ENCODE peak calls at places on chromosomes 16 and 17, in ten cellular contexts. S, H, G, E, M, T, N, J, B and U are unnamed samples.

GRCh38 chr17:51365090-51365489 is 104.7 kb downstream of the UTP18 start:
- DNase-seq in S (no peak), H (peak; percentile 17), G (no peak), E (no peak), M (no peak), T (no peak), N (no peak), J (no peak), B (no peak), U (no peak)

GRCh38 chr17:82367724-82368524 is 3.6 kb upstream of the UTS2R start:
- DNase-seq in S (no peak), H (peak; percentile 81), G (no peak), E (no peak), M (no peak), T (peak; percentile 96), N (no peak), J (no peak), B (no peak), U (no peak)

GRCh38 chr16:89422527-89422904 is 67.8 kb downstream of the ANKRD11 start:
- DNase-seq in S (no peak), H (no peak), G (no peak), E (no peak), M (no peak), T (no peak), N (no peak), J (no peak), B (no peak), U (no peak)

GRCh38 chr16:80569440-80570105 is 28.8 kb downstream of the DYNLRB2 start:
- DNase-seq in S (no peak), H (peak; percentile 8), G (no peak), E (no peak), M (no peak), T (no peak), N (no peak), J (peak; percentile 80), B (peak; percentile 55), U (no peak)

GRCh38 chr17:65531508-65532431 is 29.7 kb downstream of the AXIN2 start:
- DNase-seq in S (peak; percentile 50), H (no peak), G (no peak), E (peak; percentile 63), M (no peak), T (no peak), N (peak; percentile 77), J (peak; percentile 76), B (no peak), U (no peak)

GRCh38 chr17:49964539-49965521 is 4.2 kb upstream of the DLX4 start:
- DNase-seq in S (no peak), H (no peak), G (peak; percentile 44), E (no peak), M (peak; percentile 32), T (no peak), N (peak; percentile 17), J (no peak), B (peak; percentile 74), U (no peak)

GRCh38 chr16:19840524-19841110 is 44.0 kb downstream of the GPRC5B start:
- DNase-seq in S (no peak), H (no peak), G (no peak), E (no peak), M (no peak), T (no peak), N (no peak), J (no peak), B (no peak), U (no peak)

GRCh38 chr16:424623-425081 is 797 bp upstream of the RAB11FIP3 start:
- DNase-seq in S (no peak), H (peak; percentile 40), G (peak; percentile 86), E (peak; percentile 44), M (no peak), T (no peak), N (peak; percentile 51), J (no peak), B (no peak), U (no peak)

GRCh38 chr17:1347681-1348318 is 52.2 kb downstream of the YWHAE start:
- DNase-seq in S (no peak), H (no peak), G (no peak), E (peak; percentile 59), M (no peak), T (no peak), N (peak; percentile 43), J (peak; percentile 45), B (no peak), U (no peak)

GRCh38 chr17:2101448-2102257 is 46.8 kb downstream of the HIC1 start:
- DNase-seq in S (no peak), H (no peak), G (no peak), E (peak; percentile 94), M (peak; percentile 45), T (no peak), N (no peak), J (no peak), B (peak; percentile 65), U (no peak)

GRCh38 chr16:67719778-67720144 is 645 bp upstream of the GFOD2 start:
- DNase-seq in S (peak; percentile 11), H (peak; percentile 21), G (no peak), E (peak; percentile 17), M (no peak), T (peak; percentile 40), N (peak; percentile 80), J (peak; percentile 68), B (peak; percentile 55), U (no peak)

GRCh38 chr16:87086156-87086555 is 231.0 kb downstream of the C16orf95 start:
- DNase-seq in S (no peak), H (no peak), G (no peak), E (no peak), M (no peak), T (no peak), N (peak; percentile 36), J (no peak), B (no peak), U (no peak)

GRCh38 chr16:75061677-75062076 is 54.9 kb downstream of the LDHD start:
- DNase-seq in S (no peak), H (no peak), G (no peak), E (no peak), M (no peak), T (no peak), N (no peak), J (no peak), B (no peak), U (no peak)

GRCh38 chr16:23755484-23755809 is 621 bp downstream of the CHP2 start:
- DNase-seq in S (no peak), H (no peak), G (no peak), E (peak; percentile 24), M (no peak), T (no peak), N (no peak), J (no peak), B (no peak), U (no peak)
- H3K9me3 ChIP-seq in S (no peaks in the 10 kb centered on the region), H (no peaks in the 10 kb centered on the region), G (no peaks in the 10 kb centered on the region), E (no peaks in the 10 kb centered on the region), M (no peaks in the 10 kb centered on the region), T (no peaks in the 10 kb centered on the region), N (no peaks in the 10 kb centered on the region), J (no peaks in the 10 kb centered on the region), B (no peaks in the 10 kb centered on the region), U (no peaks in the 10 kb centered on the region)

GRCh38 chr16:35480361-35480760 is 2020.9 kb downstream of the TP53TG3F start:
- DNase-seq in S (no peak), H (no peak), G (no peak), E (no peak), M (no peak), T (no peak), N (no peak), J (no peak), B (no peak), U (no peak)
- H3K9me3 ChIP-seq in S (peaks cover 7% of the 10 kb centered on the region), H (no peaks in the 10 kb centered on the region), G (peaks cover 25% of the 10 kb centered on the region), E (no peaks in the 10 kb centered on the region), M (no peaks in the 10 kb centered on the region), T (peaks cover 7% of the 10 kb centered on the region), N (peaks cover 29% of the 10 kb centered on the region), J (no peaks in the 10 kb centered on the region), B (no peaks in the 10 kb centered on the region), U (peaks cover 5% of the 10 kb centered on the region)

GRCh38 chr16:35734728-35735402 is 2275.5 kb downstream of the TP53TG3F start:
- DNase-seq in S (no peak), H (no peak), G (no peak), E (no peak), M (no peak), T (no peak), N (no peak), J (no peak), B (no peak), U (no peak)
- H3K9me3 ChIP-seq in S (peaks cover 49% of the 10 kb centered on the region), H (no peaks in the 10 kb centered on the region), G (peaks cover 63% of the 10 kb centered on the region), E (peaks cover 6% of the 10 kb centered on the region), M (no peaks in the 10 kb centered on the region), T (no peaks in the 10 kb centered on the region), N (no peaks in the 10 kb centered on the region), J (no peaks in the 10 kb centered on the region), B (no peaks in the 10 kb centered on the region), U (peaks cover 9% of the 10 kb centered on the region)

GRCh38 chr16:60013076-60013475 is 1279.0 kb upstream of the GOT2 start:
- DNase-seq in S (no peak), H (no peak), G (no peak), E (no peak), M (no peak), T (no peak), N (no peak), J (no peak), B (no peak), U (no peak)
- H3K9me3 ChIP-seq in S (peaks cover 14% of the 10 kb centered on the region), H (peaks cover 8% of the 10 kb centered on the region), G (peaks cover 9% of the 10 kb centered on the region), E (peaks cover 5% of the 10 kb centered on the region), M (no peaks in the 10 kb centered on the region), T (no peaks in the 10 kb centered on the region), N (no peaks in the 10 kb centered on the region), J (no peaks in the 10 kb centered on the region), B (no peaks in the 10 kb centered on the region), U (peaks cover 9% of the 10 kb centered on the region)